ENCODE peak calls at places on chromosomes 12 and 14, in six cellular contexts. S, I, Z, E, P and D are unnamed samples. For H3K27me3 and H3K4me1, the result is how much of the 10 kb centered on the place peaks cover.

GRCh38 chr12:15701212-15701611 is 88.0 kb downstream of the EPS8 start:
- DNase-seq in S (peak), I (no peak), Z (no peak), E (no peak), P (no peak), D (no peak)

GRCh38 chr12:120100630-120101029 is 15.9 kb downstream of the RAB35 start:
- DNase-seq in S (peak), I (no peak), Z (peak), E (no peak), P (no peak), D (no peak)

GRCh38 chr12:132427999-132428871 is 61.7 kb upstream of the FBRSL1 start:
- DNase-seq in S (no peak), I (no peak), Z (peak), E (no peak), P (no peak), D (no peak)

GRCh38 chr12:104805186-104805585 is 152.9 kb downstream of the SLC41A2 start:
- DNase-seq in S (peak), I (no peak), Z (no peak), E (no peak), P (no peak), D (no peak)

GRCh38 chr12:107917912-107918800 is 143.7 kb downstream of the ASCL4 start:
- DNase-seq in S (peak), I (no peak), Z (peak), E (peak), P (no peak), D (no peak)

GRCh38 chr12:41339784-41340183 is 151.7 kb downstream of the PDZRN4 start:
- DNase-seq in S (no peak), I (no peak), Z (no peak), E (no peak), P (no peak), D (no peak)

GRCh38 chr14:64193821-64194220 is 100.3 kb downstream of the ESR2 start:
- DNase-seq in S (no peak), I (no peak), Z (peak), E (no peak), P (no peak), D (no peak)

GRCh38 chr12:112296183-112296582 is 86.0 kb downstream of the HECTD4 start:
- DNase-seq in S (no peak), I (no peak), Z (no peak), E (no peak), P (no peak), D (no peak)

GRCh38 chr12:6635856-6636521 is at the start of gene LPAR5:
- DNase-seq in S (peak), I (peak), Z (no peak), E (peak), P (peak), D (no peak)

GRCh38 chr14:64730061-64730440 is 25.8 kb downstream of the PLEKHG3 start:
- DNase-seq in S (no peak), I (no peak), Z (no peak), E (no peak), P (no peak), D (no peak)

GRCh38 chr12:6069452-6070093 is 54.9 kb downstream of the VWF start:
- DNase-seq in S (peak), I (peak), Z (no peak), E (peak), P (no peak), D (no peak)

GRCh38 chr12:10025236-10025635 is 5.2 kb upstream of the CLEC9A start:
- DNase-seq in S (no peak), I (no peak), Z (no peak), E (no peak), P (no peak), D (no peak)

GRCh38 chr12:127381043-127381668 is 885.8 kb upstream of the TMEM132C start:
- DNase-seq in S (peak), I (peak), Z (peak), E (peak), P (no peak), D (no peak)

GRCh38 chr12:75908961-75909699 is 122.4 kb downstream of the PHLDA1 start:
- DNase-seq in S (peak), I (no peak), Z (peak), E (no peak), P (no peak), D (no peak)

GRCh38 chr14:50123062-50123461 is 6.7 kb upstream of the VCPKMT start:
- DNase-seq in S (no peak), I (no peak), Z (no peak), E (no peak), P (no peak), D (no peak)

GRCh38 chr14:53325176-53325806 is 172.2 kb upstream of the DDHD1 start:
- DNase-seq in S (peak), I (no peak), Z (no peak), E (no peak), P (no peak), D (no peak)

GRCh38 chr14:56796259-56796658 is 14.0 kb downstream of the OTX2 start:
- DNase-seq in S (no peak), I (no peak), Z (no peak), E (no peak), P (no peak), D (no peak)
- H3K27me3 ChIP-seq in S (half or more), I (under half), Z (under half), E (under half), P (under half), D (half or more)

DNA sequence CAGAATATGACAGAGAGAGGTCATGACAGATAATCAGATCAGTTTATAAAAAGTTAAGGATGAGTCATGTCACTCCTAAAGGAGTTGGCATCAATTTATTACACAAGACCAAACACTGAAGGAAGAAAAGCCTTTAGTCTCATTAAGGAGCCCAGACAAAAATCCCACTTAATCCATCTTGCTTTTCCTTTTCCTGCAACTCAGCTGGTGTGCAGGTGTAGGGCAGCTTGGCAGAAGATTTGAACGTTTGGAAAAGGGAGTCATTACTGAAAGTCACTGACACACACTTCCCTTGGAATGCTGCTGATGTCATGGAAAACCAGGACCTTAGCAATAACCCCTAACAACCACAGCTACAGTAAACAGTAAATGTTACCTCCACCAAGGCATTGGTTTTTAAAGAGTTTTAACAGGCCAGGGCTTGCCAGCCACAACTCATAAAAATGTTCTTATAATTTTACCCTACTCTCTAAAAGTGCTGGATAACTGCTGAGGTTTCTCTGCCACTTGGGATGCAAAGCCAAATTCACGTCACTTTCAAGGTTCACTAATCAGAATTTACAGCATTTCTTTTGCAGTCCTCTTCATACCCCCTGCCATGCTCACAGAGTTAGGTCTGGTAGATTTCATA is 320.6 kb downstream of the RAD51B start:
- DNase-seq in S (peak), I (no peak), Z (peak), E (no peak), P (no peak), D (no peak)
- H3K4me1 ChIP-seq in S (half or more), I (under half), Z (half or more), E (under half), P (under half), D (under half)

GRCh38 chr12:48235796-48236333 is 32.8 kb upstream of the OR10AD1 start:
- DNase-seq in S (no peak), I (no peak), Z (no peak), E (peak), P (no peak), D (no peak)

GRCh38 chr12:48237048-48237630 is 34.0 kb upstream of the OR10AD1 start:
- DNase-seq in S (no peak), I (no peak), Z (no peak), E (peak), P (no peak), D (no peak)
- H3K27me3 ChIP-seq in S (under half), I (under half), Z (under half), E (under half), P (under half), D (under half)

GRCh38 chr12:109112720-109113465 is 3.5 kb upstream of the ACACB start:
- DNase-seq in S (no peak), I (no peak), Z (no peak), E (no peak), P (no peak), D (no peak)

GRCh38 chr12:109109756-109110350 is 6.5 kb upstream of the ACACB start:
- DNase-seq in S (no peak), I (no peak), Z (no peak), E (no peak), P (no peak), D (no peak)

GRCh38 chr12:109114644-109115043 is 1.7 kb upstream of the ACACB start:
- DNase-seq in S (no peak), I (no peak), Z (no peak), E (no peak), P (no peak), D (no peak)

GRCh38 chr12:109113661-109114321 is 2.6 kb upstream of the ACACB start:
- DNase-seq in S (no peak), I (no peak), Z (no peak), E (no peak), P (no peak), D (no peak)

GRCh38 chr12:109111775-109112491 is 4.5 kb upstream of the ACACB start:
- DNase-seq in S (peak), I (peak), Z (peak), E (peak), P (peak), D (no peak)
- H3K4me1 ChIP-seq in S (under half), I (under half), Z (half or more), E (under half), P (under half), D (under half)

DNA sequence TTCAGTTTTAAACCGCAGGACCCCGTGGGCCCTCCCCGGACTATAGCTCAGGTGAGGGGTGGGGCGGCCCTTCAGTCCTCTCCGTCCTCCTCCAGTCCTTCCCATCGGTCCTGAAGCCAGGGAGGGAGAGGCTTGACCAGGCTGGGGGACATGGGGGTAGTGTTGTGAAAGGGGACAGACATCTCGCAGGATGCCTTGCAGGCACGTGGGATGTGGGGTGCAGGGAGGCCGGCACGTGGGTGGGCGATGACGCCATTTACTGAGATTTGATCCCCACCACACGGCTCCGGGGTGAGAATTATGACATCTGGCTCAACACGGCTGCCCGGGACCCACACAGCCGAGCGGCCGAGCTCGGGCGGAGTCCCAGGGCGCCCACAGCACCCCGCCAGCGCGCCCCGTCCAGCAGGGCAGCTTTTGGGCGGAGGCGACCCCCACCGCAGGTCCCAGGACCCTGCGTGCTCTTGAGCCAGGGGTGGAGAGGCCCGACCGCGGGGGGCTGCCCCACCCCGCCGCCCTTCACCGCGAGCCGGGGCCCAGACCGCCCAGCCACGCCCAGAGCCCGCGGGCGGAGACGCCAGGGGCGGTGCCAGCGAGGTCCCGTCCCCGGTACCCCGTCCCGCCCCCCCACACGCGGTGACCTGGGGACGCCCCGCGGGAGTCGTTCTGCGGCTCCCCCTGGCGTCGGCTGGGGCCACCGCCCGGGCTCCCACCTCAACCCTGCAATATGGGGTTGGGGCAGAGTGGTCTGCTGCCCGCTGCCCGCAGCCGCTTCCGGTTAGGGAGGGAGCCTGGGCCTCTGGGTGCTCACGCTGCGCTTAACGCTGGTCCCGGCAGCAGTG is 3.3 kb upstream of the EXOC3L4 start:
- DNase-seq in S (peak), I (peak), Z (peak), E (peak), P (peak), D (peak)
- H3K27me3 ChIP-seq in S (under half), I (under half), Z (under half), E (under half), P (under half), D (under half)

GRCh38 chr12:46459111-46459510 is 86.5 kb upstream of the SLC38A2 start:
- DNase-seq in S (peak), I (peak), Z (no peak), E (no peak), P (no peak), D (no peak)

GRCh38 chr12:46456356-46457334 is 84.1 kb upstream of the SLC38A2 start:
- DNase-seq in S (no peak), I (no peak), Z (no peak), E (no peak), P (no peak), D (no peak)

GRCh38 chr12:46459881-46460545 is 87.4 kb upstream of the SLC38A2 start:
- DNase-seq in S (no peak), I (no peak), Z (no peak), E (no peak), P (no peak), D (no peak)

GRCh38 chr12:46458500-46459106 is 86.0 kb upstream of the SLC38A2 start:
- DNase-seq in S (no peak), I (peak), Z (no peak), E (no peak), P (peak), D (no peak)

DNA sequence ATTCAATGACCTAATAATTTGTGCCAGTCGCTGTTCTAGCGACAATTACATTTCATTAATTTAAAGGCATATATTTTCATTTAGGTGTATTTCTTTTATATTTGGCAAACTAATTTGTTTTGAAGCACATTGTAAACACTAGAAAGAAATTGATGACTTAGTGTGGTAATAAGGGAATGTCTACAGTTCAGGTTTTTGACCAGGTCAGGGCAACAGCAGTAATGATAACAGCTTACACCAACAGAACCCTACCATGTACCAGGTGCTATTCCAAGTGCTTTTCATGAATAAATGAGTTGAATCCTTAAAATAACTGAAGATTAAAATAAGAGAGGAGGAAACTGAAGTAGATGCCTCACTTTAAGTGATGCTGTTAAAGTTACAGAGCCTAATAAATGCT is 85.4 kb upstream of the SLC38A2 start:
- DNase-seq in S (no peak), I (no peak), Z (no peak), E (no peak), P (no peak), D (no peak)
- H3K4me1 ChIP-seq in S (under half), I (half or more), Z (under half), E (under half), P (under half), D (under half)

GRCh38 chr14:57865450-57866198 is at the start of gene SLC35F4:
- DNase-seq in S (peak), I (no peak), Z (peak), E (peak), P (no peak), D (no peak)
- H3K27me3 ChIP-seq in S (half or more), I (under half), Z (under half), E (under half), P (under half), D (under half)

GRCh38 chr14:77124345-77125274 is 17.0 kb downstream of the ZDHHC22 start:
- DNase-seq in S (peak), I (peak), Z (peak), E (peak), P (peak), D (peak)

GRCh38 chr14:77122555-77123125 is 19.0 kb downstream of the ZDHHC22 start:
- DNase-seq in S (no peak), I (no peak), Z (no peak), E (no peak), P (no peak), D (no peak)

GRCh38 chr14:77123381-77124344 is 17.9 kb downstream of the ZDHHC22 start:
- DNase-seq in S (no peak), I (no peak), Z (peak), E (peak), P (no peak), D (no peak)

GRCh38 chr14:77119852-77120251 is 21.7 kb downstream of the ZDHHC22 start:
- DNase-seq in S (no peak), I (peak), Z (no peak), E (no peak), P (peak), D (no peak)

DNA sequence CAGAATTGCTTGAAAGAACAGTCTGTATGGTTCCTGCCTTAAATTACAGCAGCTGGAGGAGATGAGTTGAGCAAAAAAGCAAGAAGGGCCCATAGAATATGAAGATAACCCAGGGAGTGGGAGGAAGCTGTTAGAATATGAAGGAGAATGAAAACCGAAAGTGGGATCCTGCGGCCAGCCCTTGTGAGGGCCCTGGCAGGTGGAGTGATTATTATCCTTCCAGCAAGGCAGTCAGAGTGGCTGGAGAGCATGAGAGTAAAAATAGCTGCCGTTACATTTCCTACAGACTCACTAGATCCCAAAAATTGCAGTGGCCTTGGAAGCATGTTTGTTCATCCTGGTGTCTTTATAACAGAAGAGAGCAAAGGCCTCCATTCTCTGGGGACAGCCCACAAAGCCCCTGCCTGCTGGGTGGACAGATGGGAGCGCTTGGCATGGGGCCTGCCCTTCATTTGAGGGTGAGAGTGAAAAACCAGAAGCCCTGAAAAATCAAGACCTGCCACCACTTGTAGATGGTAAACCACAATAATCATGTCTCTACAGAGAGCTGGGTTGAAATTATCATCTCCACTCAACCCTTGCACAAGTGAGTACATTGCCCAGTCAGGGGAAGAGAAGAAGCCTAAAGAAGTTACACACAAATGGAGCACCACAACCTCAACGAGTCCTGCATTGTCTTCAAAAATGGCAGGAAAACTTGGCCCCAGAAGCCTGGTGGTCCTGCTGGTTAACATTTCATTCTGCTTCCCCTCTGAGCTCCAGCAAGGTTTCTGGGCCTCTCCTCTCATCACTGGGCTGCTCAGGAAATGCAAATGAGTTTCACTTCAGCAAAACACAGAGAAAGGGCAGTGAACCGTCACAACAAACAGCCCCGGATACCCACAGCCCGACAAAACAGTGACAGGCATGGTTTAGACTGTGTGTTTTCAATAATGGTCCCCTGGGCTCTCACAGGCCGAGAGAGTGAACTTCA is 20.5 kb downstream of the ZDHHC22 start:
- DNase-seq in S (no peak), I (peak), Z (no peak), E (no peak), P (peak), D (peak)
- H3K4me1 ChIP-seq in S (under half), I (half or more), Z (under half), E (under half), P (half or more), D (under half)

DNA sequence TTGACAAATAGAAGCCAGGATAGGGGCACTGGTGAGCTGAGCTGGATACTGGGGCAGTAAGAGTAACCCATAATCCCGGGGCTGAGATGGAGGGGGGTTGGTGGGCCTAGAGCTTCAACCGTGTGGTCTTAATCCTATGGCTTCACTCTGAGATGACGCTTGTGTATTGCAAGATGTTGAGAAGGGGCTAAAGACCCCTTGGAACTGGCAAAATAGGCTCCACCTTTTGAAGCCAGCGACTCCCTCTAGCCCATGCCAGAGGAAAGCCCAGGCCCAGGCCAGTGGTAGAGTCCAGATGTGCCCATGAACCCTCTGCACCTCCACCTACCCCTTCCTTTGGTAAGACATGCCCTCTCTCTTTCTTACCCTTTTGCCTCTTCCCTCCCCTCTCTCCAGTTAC is 4.6 kb downstream of the HOXC12 start:
- DNase-seq in S (no peak), I (no peak), Z (no peak), E (no peak), P (no peak), D (no peak)
- H3K27me3 ChIP-seq in S (half or more), I (half or more), Z (half or more), E (half or more), P (half or more), D (half or more)